ENCODE peak calls at places on chromosomes 12 and 14, in five cellular contexts. V, Q, J, X and S are unnamed samples.

GRCh38 chr14:37246427-37246829 is 48.7 kb downstream of the MIPOL1 start:
- DNase-seq in V (no peak), Q (peak; percentile 63), J (no peak), X (no peak), S (no peak)

GRCh38 chr12:119020377-119021360 is 39.3 kb downstream of the SRRM4 start:
- DNase-seq in V (peak; percentile 49), Q (no peak), J (no peak), X (peak; percentile 48), S (no peak)

GRCh38 chr12:121568971-121569808 is 11.6 kb downstream of the KDM2B start:
- DNase-seq in V (no peak), Q (peak; percentile 49), J (no peak), X (no peak), S (no peak)

GRCh38 chr12:26701604-26702215 is 131.3 kb downstream of the ITPR2 start:
- DNase-seq in V (no peak), Q (peak; percentile 70), J (no peak), X (no peak), S (peak; percentile 17)

GRCh38 chr12:89680409-89680808 is 28.2 kb downstream of the ATP2B1 start:
- DNase-seq in V (no peak), Q (no peak), J (no peak), X (no peak), S (no peak)

GRCh38 chr12:7376196-7376595 is 67.8 kb downstream of the CD163L1 start:
- DNase-seq in V (no peak), Q (peak; percentile 72), J (no peak), X (no peak), S (no peak)

GRCh38 chr12:69701821-69702220 is 2.7 kb upstream of the BEST3 start:
- DNase-seq in V (no peak), Q (no peak), J (no peak), X (no peak), S (no peak)

GRCh38 chr14:68312884-68313725 is 479.8 kb downstream of the ZFP36L1 start:
- DNase-seq in V (no peak), Q (no peak), J (no peak), X (no peak), S (no peak)

GRCh38 chr14:71309756-71310155 is 402.5 kb downstream of the PCNX1 start:
- DNase-seq in V (no peak), Q (no peak), J (no peak), X (no peak), S (no peak)

GRCh38 chr14:65750906-65751305 is 338.4 kb downstream of the FUT8 start:
- DNase-seq in V (no peak), Q (no peak), J (no peak), X (no peak), S (no peak)

GRCh38 chr12:50734409-50735263 is 29.3 kb upstream of the ATF1 start:
- DNase-seq in V (peak; percentile 46), Q (peak; percentile 33), J (no peak), X (no peak), S (no peak)

GRCh38 chr12:56636118-56636674 is 6.1 kb upstream of the BAZ2A start:
- DNase-seq in V (peak; percentile 61), Q (peak; percentile 80), J (peak; percentile 62), X (peak; percentile 91), S (peak; percentile 82)

GRCh38 chr14:55212611-55213010 is 21.2 kb upstream of the DLGAP5 start:
- DNase-seq in V (no peak), Q (no peak), J (no peak), X (no peak), S (no peak)

GRCh38 chr12:41983896-41984295 is 160.8 kb downstream of the GXYLT1 start:
- DNase-seq in V (no peak), Q (no peak), J (no peak), X (no peak), S (no peak)

GRCh38 chr12:26810330-26810729 is 22.7 kb downstream of the ITPR2 start:
- DNase-seq in V (peak; percentile 15), Q (peak; percentile 87), J (peak; percentile 30), X (no peak), S (peak; percentile 64)

GRCh38 chr12:19916982-19917381 is 451.4 kb upstream of the PDE3A start:
- DNase-seq in V (no peak), Q (no peak), J (no peak), X (no peak), S (no peak)

GRCh38 chr12:104407922-104408321 is 48.8 kb upstream of the CHST11 start:
- DNase-seq in V (no peak), Q (no peak), J (no peak), X (no peak), S (no peak)

GRCh38 chr12:75759196-75759595 is 247.8 kb upstream of the KRR1 start:
- DNase-seq in V (no peak), Q (no peak), J (no peak), X (no peak), S (no peak)

GRCh38 chr14:53741379-53742225 is 215.0 kb downstream of the BMP4 start:
- DNase-seq in V (no peak), Q (peak; percentile 32), J (no peak), X (no peak), S (no peak)

GRCh38 chr12:9221476-9221875 is 13.3 kb upstream of the PZP start:
- DNase-seq in V (no peak), Q (no peak), J (no peak), X (no peak), S (no peak)

GRCh38 chr14:76267322-76268012 is 108.5 kb upstream of the ESRRB start:
- DNase-seq in V (peak; percentile 34), Q (peak; percentile 21), J (no peak), X (peak; percentile 50), S (no peak)

GRCh38 chr12:45914090-45914489 is 76.3 kb downstream of the SCAF11 start:
- DNase-seq in V (no peak), Q (peak; percentile 91), J (no peak), X (no peak), S (peak; percentile 62)

GRCh38 chr14:28375295-28375694 is 391.3 kb upstream of the FOXG1 start:
- DNase-seq in V (peak; percentile 36), Q (no peak), J (no peak), X (no peak), S (peak; percentile 21)

GRCh38 chr12:106290666-106291065 is 11.9 kb upstream of the TCP11L2 start:
- DNase-seq in V (no peak), Q (no peak), J (no peak), X (no peak), S (no peak)

GRCh38 chr12:53977596-53978464 is 3.1 kb upstream of the HOTAIR start:
- DNase-seq in V (no peak), Q (no peak), J (no peak), X (no peak), S (no peak)

GRCh38 chr12:2958432-2959193 is 584 bp upstream of the TEAD4 start:
- DNase-seq in V (peak; percentile 66), Q (peak; percentile 67), J (no peak), X (peak; percentile 73), S (peak; percentile 55)

GRCh38 chr14:74583689-74584434 is 28.2 kb downstream of the LTBP2 start:
- DNase-seq in V (no peak), Q (peak; percentile 92), J (no peak), X (no peak), S (no peak)

GRCh38 chr14:26121181-26121580 is 476.7 kb downstream of the NOVA1 start:
- DNase-seq in V (no peak), Q (no peak), J (no peak), X (no peak), S (no peak)